ENCODE peak calls at places on chromosomes 1 and 21, in nine cellular contexts. K is A172, B is right lobe of liver, Z is cardiac fibroblast, R is IMR-90, T is C1 segment of cervical spinal cord, C is stomach, Q is NB4, S is NCI-H1092. P is an unnamed sample.

GRCh38 chr1:1400576-1401456 is 1.7 kb upstream of the CCNL2 start:
- DNase-seq in B (peak), T (no peak), C (no peak), K (no peak), R (peak), Q (no peak), Z (no peak), S (no peak), P (no peak)

GRCh38 chr1:16143566-16144324 is 12.1 kb downstream of the EPHA2 start:
- DNase-seq in C (peak), Z (peak), T (no peak), R (no peak), K (peak), Q (no peak), S (no peak), B (peak), P (peak)

GRCh38 chr1:94901841-94902240 is 25.1 kb downstream of the CNN3 start:
- DNase-seq in Q (no peak), T (no peak), R (no peak), B (no peak), Z (no peak), K (no peak), S (no peak), C (no peak), P (no peak)

GRCh38 chr21:45979651-45980050 is 1.9 kb upstream of the COL6A1 start:
- DNase-seq in K (no peak), Z (no peak), S (no peak), B (no peak), Q (no peak), T (no peak), C (no peak), R (no peak), P (peak)

GRCh38 chr1:6474815-6475282 is 8.9 kb upstream of the TNFRSF25 start:
- DNase-seq in T (no peak), B (no peak), S (no peak), C (no peak), K (no peak), Q (no peak), Z (no peak), R (no peak), P (no peak)

GRCh38 chr1:220682901-220683576 is 7.1 kb upstream of the C1orf115 start:
- DNase-seq in C (no peak), Z (no peak), K (no peak), S (no peak), B (no peak), Q (no peak), T (no peak), R (no peak), P (no peak)

GRCh38 chr1:67749844-67750689 is 65.1 kb downstream of the GADD45A start:
- DNase-seq in Z (peak), T (no peak), Q (no peak), K (peak), R (peak), B (no peak), S (no peak), C (no peak), P (no peak)

GRCh38 chr1:106022312-106022902 is 1034.1 kb upstream of the PRMT6 start:
- DNase-seq in Z (peak), B (no peak), R (no peak), Q (no peak), K (no peak), T (no peak), S (no peak), C (no peak), P (no peak)

GRCh38 chr1:174005032-174005431 is 17.1 kb downstream of the RC3H1 start:
- DNase-seq in S (no peak), C (no peak), B (no peak), Z (peak), K (no peak), T (no peak), R (peak), Q (peak), P (no peak)

GRCh38 chr1:19468397-19468956 is 16.9 kb downstream of the CAPZB start:
- DNase-seq in C (peak), K (peak), T (no peak), S (peak), R (no peak), B (no peak), Z (no peak), Q (peak), P (peak)

GRCh38 chr1:22912311-22912710 is 60.4 kb downstream of the LACTBL1 start:
- DNase-seq in C (no peak), Q (no peak), S (no peak), T (no peak), K (no peak), B (no peak), R (no peak), Z (no peak), P (no peak)

GRCh38 chr1:8693092-8693491 is 124.3 kb downstream of the RERE start:
- DNase-seq in T (no peak), Q (no peak), R (no peak), K (no peak), Z (no peak), S (no peak), C (no peak), B (no peak), P (no peak)

P was measured in transverse colon.